ENCODE peak calls at places on chromosomes 4 and X, in seven cellular contexts. S is transverse colon, W is tibial nerve, F is brain microvascular endothelial cell, E is neural progenitor cell, G is heart right ventricle, R is colonic mucosa. O is an unnamed sample. For H3K27me3, the result is how much of the 10 kb centered on the place peaks cover.

GRCh38 chr4:141417387-141417786 is 196.7 kb downstream of the ZNF330 start:
- DNase-seq in R (no peak), F (peak), E (no peak), G (no peak), W (no peak), S (no peak), O (no peak)

GRCh38 chr4:165716472-165716871 is 156.6 kb upstream of the TLL1 start:
- DNase-seq in R (no peak), W (no peak), G (peak), F (no peak), E (no peak), S (no peak), O (no peak)

GRCh38 chr4:184250795-184251679 is 33.4 kb upstream of the ENPP6 start:
- DNase-seq in S (no peak), W (no peak), R (no peak), G (no peak), F (peak), E (peak), O (peak)

GRCh38 chr4:57131849-57132745 is 21.9 kb upstream of the IGFBP7 start:
- DNase-seq in S (no peak), E (peak), R (no peak), W (no peak), F (no peak), G (no peak), O (peak)

GRCh38 chrX:101191217-101191750 is 28.3 kb upstream of the DRP2 start:
- DNase-seq in F (no peak), E (peak), R (no peak), G (peak), S (no peak), W (no peak), O (no peak)

GRCh38 chrX:70452143-70452733 is 7.6 kb downstream of the DLG3 start:
- DNase-seq in S (peak), R (peak), E (peak), G (peak), F (no peak), W (peak), O (peak)

GRCh38 chrX:11766487-11766886 is 8.4 kb downstream of the MSL3 start:
- DNase-seq in F (no peak), E (no peak), W (no peak), S (no peak), G (no peak), R (no peak), O (no peak)

GRCh38 chr4:75781328-75781727 is 57.0 kb downstream of the USO1 start:
- DNase-seq in W (no peak), E (no peak), S (no peak), R (no peak), G (no peak), F (no peak), O (no peak)

GRCh38 chr4:166312166-166312565 is 439.1 kb downstream of the TLL1 start:
- DNase-seq in R (no peak), W (no peak), G (no peak), S (no peak), F (peak), E (no peak), O (no peak)

GRCh38 chrX:103733017-103733416 is 22.3 kb downstream of the TMEM31 start:
- DNase-seq in S (no peak), F (no peak), G (no peak), R (no peak), W (no peak), E (no peak), O (no peak)

GRCh38 chrX:121163443-121163842 is 116.0 kb downstream of the GLUD2 start:
- DNase-seq in F (no peak), E (no peak), G (no peak), W (no peak), S (no peak), R (no peak), O (no peak)

GRCh38 chr4:54277691-54278090 is 48.6 kb downstream of the PDGFRA start:
- DNase-seq in G (no peak), R (no peak), F (peak), W (no peak), E (no peak), S (no peak), O (peak)

GRCh38 chr4:168248311-168248710 is 70.2 kb downstream of the DDX60 start:
- DNase-seq in S (no peak), E (no peak), G (no peak), W (no peak), R (no peak), F (no peak), O (no peak)

GRCh38 chr4:189001971-189002450 is 862.8 kb downstream of the TRIML1 start:
- DNase-seq in G (no peak), S (no peak), R (no peak), E (no peak), W (no peak), F (no peak), O (no peak)

GRCh38 chr4:74659576-74660411 is 134.5 kb downstream of the BTC start:
- DNase-seq in S (peak), W (no peak), G (no peak), E (no peak), R (peak), F (peak), O (peak)

GRCh38 chr4:161189286-161190134 is 974.3 kb downstream of the FSTL5 start:
- DNase-seq in F (no peak), R (no peak), G (no peak), W (no peak), E (no peak), S (no peak), O (no peak)

GRCh38 chr4:153283260-153283659 is 61.2 kb upstream of the MND1 start:
- DNase-seq in F (no peak), W (no peak), G (no peak), E (no peak), R (no peak), S (no peak), O (no peak)

GRCh38 chr4:92307886-92308285 is 4.1 kb downstream of the GRID2 start:
- DNase-seq in S (no peak), G (no peak), E (peak), F (no peak), R (no peak), W (no peak), O (no peak)

GRCh38 chrX:97046861-97047260 is 163.2 kb downstream of the RPA4 start:
- DNase-seq in S (no peak), G (no peak), F (no peak), R (no peak), W (no peak), E (no peak), O (no peak)

GRCh38 chr4:31375936-31376335 is 655.8 kb downstream of the PCDH7 start:
- DNase-seq in W (no peak), G (no peak), S (no peak), R (no peak), F (no peak), E (no peak), O (no peak)

GRCh38 chr4:37748546-37748945 is 62.4 kb upstream of the RELL1 start:
- DNase-seq in E (no peak), G (no peak), F (no peak), R (no peak), S (no peak), W (no peak), O (no peak)

GRCh38 chr4:84366111-84366510 is 133.0 kb downstream of the NKX6-1 start:
- DNase-seq in R (no peak), G (no peak), E (no peak), F (no peak), S (no peak), W (no peak), O (peak)

GRCh38 chr4:39729557-39729956 is 31.6 kb downstream of the UBE2K start:
- DNase-seq in E (no peak), S (no peak), G (no peak), W (no peak), F (no peak), R (no peak), O (no peak)

GRCh38 chrX:87409113-87409841 is 108.3 kb upstream of the KLHL4 start:
- DNase-seq in G (peak), F (peak), E (no peak), W (no peak), R (peak), S (no peak), O (peak)

GRCh38 chrX:118948270-118948669 is 26.1 kb upstream of the LONRF3 start:
- DNase-seq in R (no peak), G (no peak), W (no peak), F (no peak), E (no peak), S (no peak), O (no peak)

GRCh38 chrX:134603806-134604700 is 54.2 kb downstream of the PLAC1 start:
- DNase-seq in S (no peak), W (no peak), G (no peak), R (no peak), E (no peak), F (peak), O (peak)

GRCh38 chr4:124530464-124531077 is 182.0 kb downstream of the ANKRD50 start:
- DNase-seq in G (no peak), R (no peak), S (no peak), E (no peak), W (no peak), F (no peak), O (peak)

GRCh38 chr4:73315091-73315490 is 56.5 kb upstream of the ANKRD17 start:
- DNase-seq in G (no peak), F (no peak), E (no peak), W (no peak), S (no peak), R (no peak), O (peak)

GRCh38 chr4:121192500-121192899 is 28.4 kb upstream of the TNIP3 start:
- DNase-seq in F (peak), G (no peak), W (no peak), R (no peak), E (peak), S (no peak), O (peak)

GRCh38 chrX:23699636-23700194 is 32.4 kb downstream of the PRDX4 start:
- DNase-seq in F (no peak), E (peak), G (no peak), W (no peak), S (no peak), R (peak), O (no peak)

GRCh38 chr4:150580244-150580643 is 1.7 kb upstream of the MAB21L2 start:
- DNase-seq in R (no peak), F (no peak), W (no peak), E (peak), G (no peak), S (no peak), O (no peak)

GRCh38 chrX:542179-542578 is 88.4 kb upstream of the SHOX start:
- DNase-seq in E (no peak), R (no peak), W (no peak), S (no peak), G (no peak), F (no peak), O (no peak)

GRCh38 chrX:123803331-123803983 is 56.4 kb upstream of the XIAP start:
- DNase-seq in S (no peak), R (no peak), E (no peak), F (peak), G (no peak), W (no peak), O (peak)

GRCh38 chrX:123809854-123810375 is 49.9 kb upstream of the XIAP start:
- DNase-seq in S (no peak), R (no peak), F (no peak), E (no peak), W (no peak), G (no peak), O (no peak)

GRCh38 chrX:123807825-123808416 is 51.9 kb upstream of the XIAP start:
- DNase-seq in G (no peak), E (no peak), R (no peak), S (no peak), W (no peak), F (no peak), O (no peak)
- H3K27me3 ChIP-seq in G (under half), E (under half), R (under half), S (under half), W (under half), F (under half), O (under half)

GRCh38 chrX:10506781-10507180 is 113.6 kb downstream of the MID1 start:
- DNase-seq in W (no peak), G (no peak), F (no peak), R (no peak), E (no peak), S (no peak), O (no peak)
- H3K27me3 ChIP-seq in W (under half), G (under half), F (under half), R (under half), E (under half), S (under half), O (under half)

DNA sequence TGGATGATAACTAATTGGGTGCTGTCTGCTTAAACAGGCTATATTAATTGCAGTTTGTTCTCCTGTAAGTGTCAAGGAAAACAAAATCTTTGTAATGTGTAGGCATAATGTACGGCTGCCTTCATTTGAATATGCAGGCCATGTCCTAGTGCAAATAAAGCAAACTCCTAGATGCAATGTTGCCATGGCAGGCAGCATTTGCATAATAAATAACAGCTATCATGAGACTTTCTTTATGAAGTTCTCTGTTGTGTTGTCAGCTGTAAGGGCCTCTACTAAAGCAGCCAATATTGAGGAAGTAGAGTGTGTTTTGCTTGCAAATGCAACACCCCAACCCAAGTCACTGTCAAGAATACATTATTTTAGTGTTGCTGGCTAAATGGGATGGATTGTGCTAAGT is 416.9 kb downstream of the ZIC3 start:
- DNase-seq in G (no peak), W (no peak), S (no peak), E (no peak), R (no peak), F (no peak), O (no peak)
- H3K27me3 ChIP-seq in G (under half), W (under half), S (under half), E (under half), R (under half), F (under half), O (under half)

GRCh38 chr4:8144359-8144758 is 14.3 kb downstream of the ABLIM2 start:
- DNase-seq in W (no peak), G (no peak), R (no peak), S (no peak), F (no peak), E (peak), O (no peak)
- H3K27me3 ChIP-seq in W (under half), G (under half), R (under half), S (under half), F (under half), E (under half), O (under half)

GRCh38 chrX:140299411-140299810 is 205.5 kb downstream of the SOX3 start:
- DNase-seq in W (no peak), S (no peak), G (no peak), R (no peak), F (no peak), E (no peak), O (no peak)
- H3K27me3 ChIP-seq in W (under half), S (under half), G (under half), R (under half), F (under half), E (under half), O (under half)

GRCh38 chr4:182142146-182143085 is 100.8 kb upstream of the TENM3 start:
- DNase-seq in G (no peak), W (no peak), F (no peak), R (no peak), E (peak), S (no peak), O (no peak)

GRCh38 chr4:182144621-182145359 is 98.4 kb upstream of the TENM3 start:
- DNase-seq in S (no peak), F (no peak), R (no peak), G (no peak), W (no peak), E (peak), O (no peak)

GRCh38 chr4:182141623-182142022 is 101.6 kb upstream of the TENM3 start:
- DNase-seq in R (no peak), G (no peak), S (no peak), W (no peak), E (no peak), F (no peak), O (no peak)

GRCh38 chr4:182143822-182144620 is 99.2 kb upstream of the TENM3 start:
- DNase-seq in G (no peak), E (peak), R (no peak), S (peak), W (no peak), F (peak), O (peak)

GRCh38 chr4:182143086-182143821 is 99.9 kb upstream of the TENM3 start:
- DNase-seq in W (no peak), R (peak), G (no peak), S (peak), E (peak), F (no peak), O (no peak)
- H3K27me3 ChIP-seq in W (under half), R (half or more), G (half or more), S (half or more), E (under half), F (under half), O (under half)

GRCh38 chr4:4388836-4389575 is 2.1 kb downstream of the NSG1 start:
- DNase-seq in F (no peak), W (no peak), S (no peak), R (no peak), G (no peak), E (no peak), O (no peak)

GRCh38 chr4:4390046-4390445 is 3.1 kb downstream of the NSG1 start:
- DNase-seq in W (no peak), G (no peak), F (no peak), S (no peak), R (no peak), E (no peak), O (no peak)

GRCh38 chr4:4387531-4388311 is 819 bp downstream of the NSG1 start:
- DNase-seq in E (peak), W (no peak), G (no peak), F (no peak), S (no peak), R (no peak), O (no peak)

GRCh38 chr4:4386736-4387392 is at the start of gene NSG1:
- DNase-seq in S (no peak), W (no peak), G (peak), F (no peak), R (no peak), E (peak), O (no peak)

DNA sequence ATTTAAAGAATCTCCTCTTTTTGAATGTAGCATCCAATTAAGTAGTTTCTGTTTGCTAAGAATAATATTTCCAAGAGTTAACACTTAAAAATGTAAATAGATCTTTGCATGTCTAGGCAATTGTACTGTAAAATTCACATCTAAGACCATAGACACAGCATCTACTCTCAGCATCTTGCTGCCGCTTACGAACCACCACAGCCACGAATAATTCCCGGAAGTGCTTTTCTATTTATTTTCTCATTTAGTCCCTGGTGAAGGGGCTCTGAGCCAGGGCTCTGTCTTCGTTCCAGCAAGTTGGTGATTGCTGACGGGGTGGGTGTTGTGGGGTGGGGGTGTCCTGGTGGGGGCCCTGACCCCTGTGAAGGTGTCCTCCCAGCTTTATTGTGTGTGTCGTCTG is 1.5 kb downstream of the NSG1 start:
- DNase-seq in F (no peak), S (no peak), E (no peak), G (no peak), R (no peak), W (no peak), O (no peak)
- H3K27me3 ChIP-seq in F (under half), S (half or more), E (half or more), G (half or more), R (under half), W (half or more), O (under half)

GRCh38 chr4:102717448-102718092 is 43.2 kb downstream of the MANBA start:
- DNase-seq in F (peak), S (no peak), E (no peak), W (no peak), R (no peak), G (no peak), O (peak)

GRCh38 chr4:102710986-102711385 is 49.8 kb downstream of the MANBA start:
- DNase-seq in G (no peak), E (no peak), R (no peak), W (no peak), S (no peak), F (no peak), O (no peak)

GRCh38 chr4:102713096-102713495 is 47.7 kb downstream of the MANBA start:
- DNase-seq in E (no peak), F (peak), W (no peak), G (no peak), S (no peak), R (no peak), O (no peak)

GRCh38 chr4:102715057-102715456 is 45.7 kb downstream of the MANBA start:
- DNase-seq in F (peak), S (no peak), R (no peak), E (no peak), G (no peak), W (no peak), O (peak)
- H3K27me3 ChIP-seq in F (under half), S (under half), R (under half), E (under half), G (under half), W (under half), O (under half)

GRCh38 chr4:6351246-6352000 is 81.8 kb downstream of the WFS1 start:
- DNase-seq in E (no peak), G (no peak), R (no peak), S (no peak), F (no peak), W (no peak), O (no peak)
- H3K27me3 ChIP-seq in E (under half), G (under half), R (under half), S (under half), F (under half), W (under half), O (under half)

GRCh38 chr4:176406297-176406696 is 86.5 kb downstream of the SPCS3 start:
- DNase-seq in G (no peak), F (no peak), W (no peak), S (no peak), R (no peak), E (no peak), O (no peak)

GRCh38 chr4:176409627-176410026 is 89.9 kb downstream of the SPCS3 start:
- DNase-seq in W (no peak), E (no peak), R (no peak), G (no peak), S (no peak), F (no peak), O (no peak)

GRCh38 chr4:176406736-176407135 is 87.0 kb downstream of the SPCS3 start:
- DNase-seq in G (no peak), R (no peak), S (no peak), F (no peak), W (no peak), E (no peak), O (peak)

GRCh38 chr4:176400816-176401461 is 81.2 kb downstream of the SPCS3 start:
- DNase-seq in S (no peak), R (no peak), F (peak), G (no peak), W (no peak), E (no peak), O (peak)

GRCh38 chr4:176404591-176404990 is 84.8 kb downstream of the SPCS3 start:
- DNase-seq in S (no peak), E (no peak), F (peak), W (no peak), G (no peak), R (no peak), O (peak)
- H3K27me3 ChIP-seq in S (under half), E (under half), F (under half), W (under half), G (under half), R (under half), O (under half)